ENCODE peak calls at places on chromosomes 11 and 22, in five cellular contexts. L is tibial nerve, M is HFF-Myc, U is colonic mucosa, Q is transverse colon. D is an unnamed sample.

GRCh38 chr22:36003972-36004674 is 24.5 kb downstream of the RBFOX2 start:
- DNase-seq in L (no peak), M (no peak), U (no peak), Q (no peak), D (no peak)

GRCh38 chr11:61686469-61686868 is 6.3 kb downstream of the DAGLA start:
- DNase-seq in L (no peak), M (no peak), U (no peak), Q (no peak), D (no peak)

GRCh38 chr22:28462041-28462440 is 217.6 kb downstream of the TTC28 start:
- DNase-seq in L (no peak), M (no peak), U (no peak), Q (no peak), D (no peak)

GRCh38 chr11:96051820-96052219 is 127.9 kb upstream of the MTMR2 start:
- DNase-seq in L (no peak), M (no peak), U (no peak), Q (no peak), D (no peak)

GRCh38 chr22:44209343-44209742 is 28.6 kb downstream of the PARVG start:
- DNase-seq in L (no peak), M (no peak), U (no peak), Q (no peak), D (no peak)

GRCh38 chr11:14380947-14381555 is 22.1 kb upstream of the RRAS2 start:
- DNase-seq in L (peak; percentile 58), M (no peak), U (peak; percentile 76), Q (peak; percentile 72), D (peak; percentile 71)

GRCh38 chr11:106413222-106413621 is 335.8 kb downstream of the AASDHPPT start:
- DNase-seq in L (no peak), M (no peak), U (no peak), Q (no peak), D (no peak)

GRCh38 chr11:45337583-45338360 is 51.6 kb upstream of the SYT13 start:
- DNase-seq in L (no peak), M (no peak), U (no peak), Q (no peak), D (no peak)

GRCh38 chr11:46200537-46201281 is 76.8 kb upstream of the CREB3L1 start:
- DNase-seq in L (no peak), M (no peak), U (no peak), Q (no peak), D (no peak)

GRCh38 chr11:62064221-62064620 is 59.6 kb upstream of the INCENP start:
- DNase-seq in L (no peak), M (no peak), U (no peak), Q (no peak), D (no peak)

GRCh38 chr22:21921184-21921721 is 31.4 kb downstream of the PPM1F start:
- DNase-seq in L (no peak), M (no peak), U (no peak), Q (no peak), D (no peak)

GRCh38 chr22:41702763-41703162 is 3.5 kb downstream of the MEI1 start:
- DNase-seq in L (no peak), M (no peak), U (no peak), Q (no peak), D (no peak)

GRCh38 chr11:76175731-76176303 is 30.5 kb downstream of the WNT11 start:
- DNase-seq in L (no peak), M (no peak), U (no peak), Q (no peak), D (no peak)

GRCh38 chr22:28670691-28671261 is 8.9 kb downstream of the TTC28 start:
- DNase-seq in L (no peak), M (no peak), U (no peak), Q (no peak), D (no peak)

GRCh38 chr22:47111626-47112373 is 349.4 kb downstream of the TBC1D22A start:
- DNase-seq in L (no peak), M (no peak), U (no peak), Q (no peak), D (no peak)

GRCh38 chr22:47112566-47112965 is 350.1 kb downstream of the TBC1D22A start:
- DNase-seq in L (no peak), M (no peak), U (no peak), Q (no peak), D (no peak)

GRCh38 chr22:47113880-47114415 is 351.5 kb downstream of the TBC1D22A start:
- DNase-seq in L (no peak), M (no peak), U (no peak), Q (no peak), D (no peak)

GRCh38 chr22:47112994-47113879 is 350.8 kb downstream of the TBC1D22A start:
- DNase-seq in L (no peak), M (no peak), U (no peak), Q (no peak), D (no peak)

DNA sequence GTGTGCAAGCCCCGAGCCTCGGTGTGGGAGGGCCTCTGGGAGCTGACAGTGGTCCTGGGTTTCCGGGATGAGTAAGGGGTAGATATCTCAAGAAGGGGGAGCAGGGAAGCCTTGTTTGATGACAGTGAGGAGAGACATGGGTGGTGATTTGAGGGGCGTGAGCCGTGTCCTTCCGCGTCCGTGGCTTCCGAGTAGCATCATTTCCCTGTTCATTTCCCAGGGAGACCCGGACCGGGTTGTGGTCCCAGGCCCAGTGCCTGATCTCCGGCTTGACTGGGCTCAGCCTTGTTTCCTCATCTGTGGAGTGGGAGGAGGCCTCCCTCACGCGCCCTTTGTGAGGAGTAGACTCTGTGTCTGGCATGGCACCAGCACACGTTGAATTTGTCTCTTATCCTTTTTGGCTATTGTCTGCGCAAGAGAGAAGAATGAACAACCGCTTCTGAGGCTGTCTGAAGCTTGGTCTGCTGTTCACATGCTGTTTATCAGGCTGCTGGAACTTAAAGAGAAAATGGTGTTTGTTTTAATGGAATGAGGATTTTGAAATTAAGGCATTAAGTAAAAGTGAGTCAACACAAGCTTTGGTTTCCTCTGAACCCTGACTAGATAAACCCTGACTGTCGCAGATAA is 348.5 kb downstream of the TBC1D22A start:
- DNase-seq in L (no peak), M (no peak), U (no peak), Q (no peak), D (no peak)
- TF ChIP-seq CTCF in L (no peak), M (no peak), U (no peak), Q (no peak), D (no peak)

GRCh38 chr11:32447252-32447651 is 11.9 kb upstream of the WT1 start:
- DNase-seq in L (no peak), M (no peak), U (no peak), Q (no peak), D (no peak)

GRCh38 chr11:32451808-32452207 is 16.5 kb upstream of the WT1 start:
- DNase-seq in L (no peak), M (no peak), U (no peak), Q (no peak), D (no peak)

GRCh38 chr11:32450372-32450771 is 15.0 kb upstream of the WT1 start:
- DNase-seq in L (no peak), M (no peak), U (no peak), Q (no peak), D (no peak)

GRCh38 chr11:32446227-32446626 is 10.9 kb upstream of the WT1 start:
- DNase-seq in L (no peak), M (no peak), U (no peak), Q (no peak), D (no peak)

DNA sequence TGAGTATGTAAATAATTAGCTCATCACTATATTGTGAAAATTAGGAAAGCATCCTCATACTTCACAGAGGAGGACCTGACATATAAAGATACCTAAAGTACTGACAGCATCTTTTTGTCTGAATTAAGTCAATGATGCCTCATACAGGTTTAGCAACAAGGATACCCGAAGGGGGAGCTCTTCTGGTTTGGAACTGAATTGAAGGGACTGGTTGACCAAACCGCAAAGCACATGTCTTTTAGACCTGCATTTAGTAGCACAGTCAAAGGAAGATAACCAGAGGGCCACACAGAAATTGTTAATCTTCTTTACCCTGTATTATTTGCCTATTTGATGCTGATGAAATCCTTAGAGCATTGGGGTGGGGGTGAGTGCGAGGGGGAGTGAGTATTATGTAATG is 12.9 kb upstream of the WT1 start:
- DNase-seq in L (no peak), M (peak; percentile 6), U (no peak), Q (no peak), D (peak; percentile 76)
- TF ChIP-seq CTCF in L (no peak), M (peak; percentile 21), U (no peak), Q (no peak), D (peak; percentile 58)

GRCh38 chr11:12746593-12747097 is 72.4 kb downstream of the TEAD1 start:
- DNase-seq in L (no peak), M (peak; percentile 75), U (no peak), Q (no peak), D (peak; percentile 93)
- TF ChIP-seq CTCF in L (no peak), M (no peak), U (no peak), Q (no peak), D (no peak)

DNA sequence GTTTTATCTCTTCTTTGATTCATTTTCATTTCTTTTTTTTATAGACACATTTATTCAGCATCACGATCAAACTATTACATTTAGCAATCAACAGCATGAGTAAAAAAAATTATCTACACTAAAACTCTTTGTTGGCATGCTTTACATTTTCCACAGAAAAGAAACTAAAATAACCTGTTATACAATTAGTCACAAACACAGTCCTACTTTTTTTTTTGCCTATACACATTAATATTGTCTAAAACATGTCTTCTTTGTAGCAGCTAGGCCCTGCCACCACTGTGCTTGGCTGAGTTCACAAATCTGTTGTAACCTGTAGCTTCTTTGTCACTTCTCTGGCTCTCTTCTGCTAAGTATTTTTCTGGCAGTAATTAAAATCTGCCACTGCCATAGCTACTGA is 117.0 kb downstream of the STIM1 start:
- DNase-seq in L (no peak), M (no peak), U (no peak), Q (no peak), D (no peak)
- TF ChIP-seq CTCF in L (no peak), M (no peak), U (no peak), Q (no peak), D (no peak)

DNA sequence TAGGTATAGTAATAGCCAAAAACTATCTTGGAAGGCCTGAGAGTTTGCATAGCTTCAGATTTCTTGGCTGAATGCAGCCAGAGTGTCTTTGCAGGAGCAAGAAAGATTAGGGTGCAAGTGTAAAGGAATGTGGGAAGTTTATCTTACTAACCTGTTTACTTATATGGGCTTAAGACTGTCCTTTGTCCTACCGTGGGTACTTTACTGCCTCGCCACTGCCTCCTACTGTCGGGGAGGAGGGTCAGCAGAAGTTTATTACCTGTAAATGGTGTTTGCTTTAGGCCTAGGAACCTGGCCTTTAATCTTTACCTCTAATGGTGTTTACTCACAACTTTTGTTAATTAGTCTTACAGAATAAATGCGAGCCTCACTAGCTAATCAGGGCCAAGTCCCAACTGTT is 633.8 kb downstream of the DLG2 start:
- DNase-seq in L (no peak), M (no peak), U (peak; percentile 18), Q (peak; percentile 11), D (no peak)
- TF ChIP-seq CTCF in L (no peak), M (peak; percentile 39), U (no peak), Q (no peak), D (no peak)

GRCh38 chr22:19965771-19966709 is 24.4 kb upstream of the TXNRD2 start:
- DNase-seq in L (no peak), M (no peak), U (no peak), Q (no peak), D (no peak)
- TF ChIP-seq CTCF in L (no peak), M (peak; percentile 57), U (no peak), Q (no peak), D (peak; percentile 45)

DNA sequence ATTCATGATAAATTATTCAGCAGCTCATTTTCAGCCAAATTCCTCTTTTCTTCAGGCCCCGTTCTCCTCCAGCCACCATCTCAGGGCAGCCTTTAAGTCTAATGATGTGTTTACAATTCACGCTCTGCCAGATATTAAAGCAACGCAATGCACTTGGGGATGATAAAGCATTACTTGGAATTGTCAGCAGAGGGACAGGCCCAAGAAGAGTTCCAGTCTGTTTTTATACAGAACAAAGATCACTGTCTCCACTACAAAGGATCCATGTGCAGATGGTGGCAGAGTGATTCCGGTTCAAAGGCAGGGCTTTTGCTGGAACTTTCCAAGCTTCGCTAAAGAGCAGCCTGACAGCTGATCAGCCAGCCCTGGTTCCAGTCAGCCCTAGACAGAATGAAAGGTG is 13.7 kb upstream of the GALNT18 start:
- DNase-seq in L (no peak), M (no peak), U (no peak), Q (no peak), D (no peak)
- TF ChIP-seq CTCF in L (no peak), M (no peak), U (no peak), Q (no peak), D (peak; percentile 5)

D was measured in cardiac muscle cell.